ENCODE peak calls at places on chromosomes 6 and 20, in eight cellular contexts. Y, T, U, F, L, B, A and D are unnamed samples.

GRCh38 chr6:71602385-71602949 is 283.9 kb upstream of the RIMS1 start:
- DNase-seq in Y (no peak), T (no peak), U (peak), F (no peak), L (no peak), B (no peak), A (peak), D (peak)

GRCh38 chr6:103769431-103769830 is 1090.3 kb downstream of the HACE1 start:
- DNase-seq in Y (peak), T (no peak), U (no peak), F (no peak), L (no peak), B (no peak), A (no peak), D (no peak)

GRCh38 chr6:67952121-67952520 is 683.0 kb upstream of the ADGRB3 start:
- DNase-seq in Y (no peak), T (no peak), U (peak), F (peak), L (no peak), B (no peak), A (no peak), D (no peak)

GRCh38 chr20:40489886-40490285 is 199.2 kb downstream of the MAFB start:
- DNase-seq in Y (no peak), T (no peak), U (no peak), F (peak), L (no peak), B (no peak), A (peak), D (no peak)

GRCh38 chr6:138017156-138017757 is 90.0 kb downstream of the PERP start:
- DNase-seq in Y (peak), T (no peak), U (no peak), F (no peak), L (no peak), B (no peak), A (no peak), D (no peak)

GRCh38 chr6:144617231-144618199 is 332.4 kb downstream of the UTRN start:
- DNase-seq in Y (no peak), T (no peak), U (no peak), F (no peak), L (no peak), B (no peak), A (no peak), D (no peak)

GRCh38 chr6:7300890-7301289 is 12.1 kb downstream of the SSR1 start:
- DNase-seq in Y (no peak), T (no peak), U (no peak), F (no peak), L (no peak), B (no peak), A (no peak), D (no peak)

GRCh38 chr6:1335367-1336037 is 23.6 kb downstream of the FOXQ1 start:
- DNase-seq in Y (no peak), T (no peak), U (no peak), F (peak), L (no peak), B (no peak), A (no peak), D (no peak)

GRCh38 chr20:64113796-64114355 is 6.5 kb upstream of the NPBWR2 start:
- DNase-seq in Y (no peak), T (no peak), U (no peak), F (no peak), L (no peak), B (no peak), A (no peak), D (no peak)

GRCh38 chr6:3383525-3383924 is 73.3 kb downstream of the SLC22A23 start:
- DNase-seq in Y (no peak), T (no peak), U (no peak), F (peak), L (peak), B (no peak), A (peak), D (no peak)

GRCh38 chr6:2635911-2636310 is 114.8 kb downstream of the MYLK4 start:
- DNase-seq in Y (no peak), T (no peak), U (no peak), F (no peak), L (no peak), B (no peak), A (no peak), D (no peak)

GRCh38 chr6:164006459-164006858 is 591.9 kb downstream of the QKI start:
- DNase-seq in Y (no peak), T (no peak), U (no peak), F (no peak), L (no peak), B (no peak), A (no peak), D (no peak)

GRCh38 chr6:139029470-139030210 is 1.1 kb downstream of the ABRACL start:
- DNase-seq in Y (peak), T (no peak), U (peak), F (peak), L (no peak), B (peak), A (no peak), D (no peak)